ENCODE peak calls at places on chromosomes 2 and 18, in five cellular contexts. W is bronchial epithelial cell, N is AG10803, Q is cardiac fibroblast, Z is GM10248. T is an unnamed sample.

GRCh38 chr2:109256111-109256510 is 127.1 kb downstream of the SH3RF3 start:
- DNase-seq in W (no peak), N (no peak), Q (no peak), Z (no peak), T (no peak)

GRCh38 chr2:26801342-26801741 is 15.5 kb downstream of the CENPA start:
- DNase-seq in W (no peak), N (no peak), Q (no peak), Z (no peak), T (no peak)

GRCh38 chr18:76384861-76385680 is 110.0 kb downstream of the ZNF516 start:
- DNase-seq in W (no peak), N (no peak), Q (no peak), Z (no peak), T (no peak)

GRCh38 chr2:218809515-218809914 is 22.1 kb downstream of the PRKAG3 start:
- DNase-seq in W (no peak), N (no peak), Q (no peak), Z (no peak), T (no peak)

GRCh38 chr2:68877079-68877772 is 6.0 kb upstream of the BMP10 start:
- DNase-seq in W (no peak), N (no peak), Q (peak), Z (no peak), T (no peak)

GRCh38 chr2:85540131-85540587 is 1.2 kb downstream of the MAT2A start:
- DNase-seq in W (no peak), N (peak), Q (peak), Z (no peak), T (no peak)

GRCh38 chr18:32577561-32577960 is 106.9 kb upstream of the GAREM1 start:
- DNase-seq in W (no peak), N (no peak), Q (no peak), Z (no peak), T (no peak)

GRCh38 chr2:38856165-38856564 is 19.6 kb downstream of the DHX57 start:
- DNase-seq in W (peak), N (peak), Q (peak), Z (no peak), T (no peak)

GRCh38 chr2:176536739-176537138 is 267.5 kb downstream of the MTX2 start:
- DNase-seq in W (peak), N (peak), Q (no peak), Z (no peak), T (no peak)

DNA sequence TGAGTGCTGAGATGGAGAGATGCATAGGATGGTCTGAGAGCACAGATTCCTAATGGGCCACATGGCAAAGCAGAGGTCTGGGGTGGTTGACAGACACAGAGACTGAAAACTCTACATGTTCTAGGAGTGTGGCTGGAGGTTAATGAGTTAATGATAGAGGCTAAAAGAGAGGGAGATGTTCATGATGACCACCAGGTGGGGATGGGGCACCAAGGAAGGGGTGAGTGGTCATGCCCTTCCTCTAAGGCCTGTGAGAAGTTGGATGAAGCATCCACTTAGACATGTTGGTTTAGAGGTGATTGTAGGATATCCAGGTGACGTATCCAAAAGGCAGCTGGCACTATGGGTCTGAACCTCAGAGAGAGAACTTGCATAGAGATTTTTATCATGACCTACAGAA is 102.1 kb downstream of the LRP2 start:
- DNase-seq in W (no peak), N (no peak), Q (no peak), Z (no peak), T (no peak)
- TF ChIP-seq CTCF in W (no peak), N (no peak), Q (no peak), Z (no peak), T (no peak)

GRCh38 chr2:119387381-119388129 is 20.8 kb downstream of the DBI start:
- DNase-seq in W (peak), N (peak), Q (peak), Z (peak), T (peak)
- TF ChIP-seq CTCF in W (peak), N (peak), Q (peak), Z (no peak), T (no peak)

GRCh38 chr2:163682695-163683094 is 53.1 kb downstream of the FIGN start:
- DNase-seq in W (peak), N (peak), Q (peak), Z (no peak), T (no peak)
- TF ChIP-seq CTCF in W (peak), N (peak), Q (peak), Z (no peak), T (no peak)

DNA sequence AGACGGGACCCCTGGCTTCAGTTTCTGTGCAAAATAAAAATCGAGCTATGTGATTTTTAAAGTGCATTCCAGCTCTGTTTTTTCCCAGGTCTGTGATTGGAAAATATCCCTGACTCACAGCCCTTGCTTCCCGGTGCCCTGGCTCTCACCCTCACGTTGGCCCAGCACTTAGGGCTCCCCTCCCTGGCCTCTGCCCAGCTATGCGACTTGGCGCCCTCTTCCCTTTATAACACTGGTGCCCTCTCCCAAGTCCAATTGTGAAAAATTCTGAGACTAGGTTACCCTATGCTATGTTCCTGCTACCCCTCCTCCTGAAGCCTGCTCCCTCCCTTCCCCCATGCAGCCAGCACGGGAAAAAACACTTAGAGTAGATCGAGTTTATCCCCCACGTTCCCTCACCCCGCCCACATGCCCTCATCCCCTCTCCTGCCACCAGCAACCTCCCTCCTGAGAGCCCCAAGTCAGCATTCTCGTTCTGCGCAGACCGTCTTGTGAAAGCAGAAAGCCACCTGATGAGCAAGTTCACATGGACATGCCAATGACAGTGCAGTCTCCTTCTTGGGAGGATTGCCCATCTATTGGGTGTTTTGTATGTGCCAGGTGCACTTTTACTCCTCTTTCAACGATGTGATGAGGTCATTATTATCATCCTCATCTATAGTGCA is 228.8 kb downstream of the VAPA start:
- DNase-seq in W (peak), N (peak), Q (peak), Z (no peak), T (no peak)
- TF ChIP-seq CTCF in W (no peak), N (no peak), Q (no peak), Z (no peak), T (no peak)

GRCh38 chr18:47775961-47776360 is 154.5 kb downstream of the SMAD2 start:
- DNase-seq in W (peak), N (peak), Q (peak), Z (no peak), T (no peak)
- TF ChIP-seq CTCF in W (no peak), N (peak), Q (peak), Z (no peak), T (peak)

DNA sequence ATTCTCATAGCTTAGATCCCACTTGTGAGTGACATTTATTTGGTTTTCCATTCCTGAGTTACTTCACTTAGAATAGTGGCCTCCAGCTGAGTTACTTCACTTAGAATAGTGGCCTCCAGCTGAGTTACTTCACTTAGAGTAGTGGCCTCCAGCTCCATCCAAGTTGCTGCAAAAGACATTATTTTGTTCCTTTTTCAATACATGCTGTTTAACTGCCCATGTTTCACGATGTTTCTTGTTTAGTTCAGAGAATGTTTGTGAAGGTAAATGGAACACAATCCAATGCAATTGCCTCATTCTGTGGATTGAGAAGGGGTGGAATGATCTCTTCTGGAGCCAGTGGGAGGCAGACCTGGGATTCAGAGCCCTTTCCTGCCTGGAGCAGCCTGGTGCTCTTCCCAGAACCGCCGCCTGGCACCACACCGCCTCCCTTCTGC is 273.5 kb upstream of the ATP5MC3 start:
- DNase-seq in W (no peak), N (no peak), Q (no peak), Z (no peak), T (no peak)
- TF ChIP-seq CTCF in W (no peak), N (no peak), Q (no peak), Z (no peak), T (no peak)

GRCh38 chr18:26772691-26773090 is 92.8 kb downstream of the AQP4 start:
- DNase-seq in W (no peak), N (no peak), Q (no peak), Z (no peak), T (no peak)

GRCh38 chr18:26777316-26778053 is 88.0 kb downstream of the AQP4 start:
- DNase-seq in W (peak), N (no peak), Q (peak), Z (no peak), T (no peak)

GRCh38 chr18:26768388-26768787 is 97.1 kb downstream of the AQP4 start:
- DNase-seq in W (no peak), N (no peak), Q (no peak), Z (no peak), T (no peak)

GRCh38 chr18:26771524-26771923 is 94.0 kb downstream of the AQP4 start:
- DNase-seq in W (no peak), N (no peak), Q (peak), Z (no peak), T (no peak)
- TF ChIP-seq CTCF in W (peak), N (peak), Q (peak), Z (no peak), T (no peak)